ENCODE peak calls at places on chromosomes 7 and 10, in eight cellular contexts. K, B, O, Y, S, G, W and X are unnamed samples.

GRCh38 chr7:37442268-37442667 is 6.4 kb downstream of the ELMO1 start:
- DNase-seq in K (no peak), B (no peak), O (no peak), Y (no peak), S (no peak), G (no peak), W (no peak), X (no peak)

GRCh38 chr10:80422221-80422536 is 13.8 kb downstream of the PRXL2A start:
- DNase-seq in K (no peak), B (no peak), O (no peak), Y (no peak), S (no peak), G (no peak), W (no peak), X (no peak)

GRCh38 chr10:106474891-106475290 is 689.6 kb downstream of the SORCS1 start:
- DNase-seq in K (no peak), B (no peak), O (no peak), Y (no peak), S (no peak), G (no peak), W (no peak), X (no peak)

GRCh38 chr7:74606101-74606908 is 51.2 kb upstream of the GTF2I start:
- DNase-seq in K (peak; percentile 82), B (peak; percentile 30), O (peak; percentile 33), Y (peak; percentile 30), S (no peak), G (no peak), W (no peak), X (no peak)

GRCh38 chr7:84245831-84246230 is 51.2 kb upstream of the SEMA3A start:
- DNase-seq in K (no peak), B (no peak), O (no peak), Y (no peak), S (no peak), G (no peak), W (no peak), X (no peak)

GRCh38 chr10:13526952-13527863 is 1.6 kb downstream of the BEND7 start:
- DNase-seq in K (no peak), B (no peak), O (no peak), Y (no peak), S (no peak), G (no peak), W (no peak), X (peak; percentile 91)

GRCh38 chr10:33040436-33040835 is 82.4 kb upstream of the ITGB1 start:
- DNase-seq in K (no peak), B (no peak), O (no peak), Y (no peak), S (no peak), G (no peak), W (no peak), X (no peak)

GRCh38 chr10:99732033-99732912 is at the start of the genes COX15 and CUTC:
- DNase-seq in K (peak; percentile 98), B (peak; percentile 92), O (peak; percentile 93), Y (peak; percentile 97), S (peak; percentile 94), G (peak; percentile 95), W (peak; percentile 84), X (peak; percentile 91)

GRCh38 chr7:5492249-5493020 is 68.8 kb upstream of the TNRC18 start:
- DNase-seq in K (peak; percentile 51), B (no peak), O (no peak), Y (no peak), S (no peak), G (peak; percentile 28), W (no peak), X (no peak)

GRCh38 chr7:151769189-151769821 is 107.6 kb downstream of the PRKAG2 start:
- DNase-seq in K (no peak), B (peak; percentile 8), O (peak; percentile 49), Y (no peak), S (no peak), G (no peak), W (no peak), X (no peak)

GRCh38 chr7:81064446-81064845 is 145.6 kb upstream of the SEMA3C start:
- DNase-seq in K (no peak), B (no peak), O (no peak), Y (no peak), S (no peak), G (no peak), W (no peak), X (no peak)

GRCh38 chr10:86152911-86153310 is 213.7 kb downstream of the GRID1 start:
- DNase-seq in K (no peak), B (no peak), O (no peak), Y (no peak), S (no peak), G (no peak), W (no peak), X (no peak)

GRCh38 chr7:16811555-16811954 is 6.8 kb upstream of the AGR2 start:
- DNase-seq in K (no peak), B (no peak), O (no peak), Y (no peak), S (no peak), G (no peak), W (no peak), X (peak; percentile 10)

GRCh38 chr10:79604294-79604693 is 6.4 kb upstream of the SFTPA1 start:
- DNase-seq in K (no peak), B (no peak), O (no peak), Y (no peak), S (no peak), G (no peak), W (no peak), X (no peak)

GRCh38 chr10:112858990-112859520 is 91.0 kb upstream of the TCF7L2 start:
- DNase-seq in K (no peak), B (no peak), O (no peak), Y (no peak), S (no peak), G (no peak), W (no peak), X (no peak)

GRCh38 chr7:158057446-158057845 is 530.2 kb downstream of the PTPRN2 start:
- DNase-seq in K (no peak), B (no peak), O (no peak), Y (no peak), S (no peak), G (no peak), W (no peak), X (no peak)

GRCh38 chr10:79245539-79246208 is 101.6 kb upstream of the PPIF start:
- DNase-seq in K (no peak), B (no peak), O (no peak), Y (no peak), S (no peak), G (no peak), W (no peak), X (no peak)

GRCh38 chr7:47473499-47474210 is 108.3 kb downstream of the TNS3 start:
- DNase-seq in K (peak; percentile 76), B (no peak), O (no peak), Y (no peak), S (no peak), G (no peak), W (no peak), X (no peak)

GRCh38 chr10:115844592-115844991 is 428.4 kb downstream of the GFRA1 start:
- DNase-seq in K (no peak), B (no peak), O (no peak), Y (no peak), S (no peak), G (no peak), W (no peak), X (peak; percentile 31)

GRCh38 chr10:44830022-44830421 is 81.1 kb upstream of the TMEM72 start:
- DNase-seq in K (no peak), B (no peak), O (no peak), Y (no peak), S (no peak), G (no peak), W (no peak), X (peak; percentile 4)

GRCh38 chr10:32205666-32206065 is 141.3 kb downstream of the EPC1 start:
- DNase-seq in K (no peak), B (no peak), O (no peak), Y (no peak), S (no peak), G (no peak), W (no peak), X (peak; percentile 3)

GRCh38 chr10:43230101-43230908 is 36.6 kb downstream of the RASGEF1A start:
- DNase-seq in K (peak; percentile 11), B (no peak), O (peak; percentile 3), Y (no peak), S (peak; percentile 9), G (no peak), W (no peak), X (no peak)

GRCh38 chr10:85612378-85612775 is 754.2 kb downstream of the GRID1 start:
- DNase-seq in K (no peak), B (peak; percentile 38), O (peak; percentile 42), Y (no peak), S (no peak), G (no peak), W (no peak), X (no peak)

GRCh38 chr7:103989200-103989784 is at the start of gene RELN:
- DNase-seq in K (no peak), B (no peak), O (no peak), Y (no peak), S (no peak), G (no peak), W (no peak), X (no peak)

GRCh38 chr10:125146791-125147604 is 13.4 kb downstream of the CTBP2 start:
- DNase-seq in K (no peak), B (no peak), O (no peak), Y (no peak), S (no peak), G (no peak), W (no peak), X (peak; percentile 83)

GRCh38 chr7:97006951-97007861 is 1.9 kb downstream of the DLX6 start:
- DNase-seq in K (no peak), B (no peak), O (no peak), Y (no peak), S (no peak), G (no peak), W (no peak), X (no peak)

GRCh38 chr10:15046626-15047025 is 2.9 kb downstream of the OLAH start:
- DNase-seq in K (no peak), B (no peak), O (no peak), Y (no peak), S (no peak), G (no peak), W (no peak), X (peak; percentile 8)

GRCh38 chr7:108268200-108268820 is 138.1 kb upstream of the LAMB4 start:
- DNase-seq in K (no peak), B (no peak), O (no peak), Y (no peak), S (no peak), G (no peak), W (no peak), X (peak; percentile 53)

GRCh38 chr10:50025627-50026026 is 37.4 kb downstream of the AGAP6 start:
- DNase-seq in K (no peak), B (no peak), O (no peak), Y (no peak), S (no peak), G (no peak), W (no peak), X (no peak)

GRCh38 chr10:14945097-14945496 is 8.8 kb downstream of the DCLRE1C start:
- DNase-seq in K (no peak), B (no peak), O (no peak), Y (no peak), S (no peak), G (no peak), W (no peak), X (no peak)

GRCh38 chr7:26201261-26202018 is at the start of gene CBX3:
- DNase-seq in K (peak; percentile 93), B (peak; percentile 84), O (peak; percentile 90), Y (peak; percentile 87), S (peak; percentile 77), G (peak; percentile 79), W (peak; percentile 34), X (peak; percentile 85)

GRCh38 chr7:45211958-45212357 is 54.4 kb downstream of the RAMP3 start:
- DNase-seq in K (no peak), B (no peak), O (no peak), Y (no peak), S (no peak), G (no peak), W (no peak), X (no peak)

GRCh38 chr7:75881436-75882095 is 2.7 kb downstream of the RHBDD2 start:
- DNase-seq in K (no peak), B (no peak), O (no peak), Y (no peak), S (no peak), G (no peak), W (no peak), X (no peak)

GRCh38 chr7:156532016-156532602 is 108.5 kb upstream of the RNF32 start:
- DNase-seq in K (no peak), B (no peak), O (no peak), Y (no peak), S (no peak), G (no peak), W (no peak), X (no peak)